ENCODE peak calls at places on chromosomes 5 and 9, in eight cellular contexts. R is KBM-7; Q is CD4-positive, alpha-beta T cell; F is NCI-H460; K is ELR; D is activated T-cell treated with anti-CD3 and anti-CD28 coated beads, Interleukin-2, amount 50 U/mL, for 72 hours; N is brain microvascular endothelial cell; T is SW 1271. C is an unnamed sample.

GRCh38 chr5:103259705-103260355 is 1.3 kb downstream of the MACIR start:
- DNase-seq in Q (no peak), F (peak; percentile 31), N (peak; percentile 35), K (peak; percentile 61), D (no peak), T (peak; percentile 70), R (peak; percentile 64), C (peak; percentile 41)

GRCh38 chr5:1202026-1202797 is 817 bp downstream of the SLC6A19 start:
- DNase-seq in Q (no peak), D (no peak), N (no peak), R (no peak), T (no peak), F (no peak), K (no peak), C (no peak)

GRCh38 chr9:78130004-78130403 is 98.4 kb upstream of the GNAQ start:
- DNase-seq in Q (no peak), R (peak; percentile 32), T (peak; percentile 48), N (peak; percentile 26), D (no peak), F (peak; percentile 18), K (peak; percentile 36), C (peak; percentile 46)

GRCh38 chr5:36691993-36692392 is 85.6 kb downstream of the SLC1A3 start:
- DNase-seq in N (no peak), T (no peak), K (no peak), D (no peak), Q (no peak), F (no peak), R (no peak), C (no peak)

GRCh38 chr5:43773032-43773830 is 170.3 kb downstream of the NNT start:
- DNase-seq in F (peak; percentile 11), Q (no peak), R (no peak), K (peak; percentile 55), D (no peak), N (peak; percentile 40), T (peak; percentile 77), C (peak; percentile 88)

GRCh38 chr9:132240860-132241482 is 79.1 kb downstream of the NTNG2 start:
- DNase-seq in F (peak; percentile 95), Q (peak; percentile 99), N (peak; percentile 88), D (peak; percentile 100), K (peak; percentile 83), R (peak; percentile 94), T (peak; percentile 96), C (peak; percentile 79)

GRCh38 chr9:137755261-137755927 is 122.2 kb upstream of the CACNA1B start:
- DNase-seq in R (no peak), K (no peak), D (no peak), Q (no peak), F (no peak), T (no peak), N (no peak), C (no peak)

GRCh38 chr5:74934949-74935751 is 69.0 kb upstream of the FAM169A start:
- DNase-seq in F (no peak), N (peak; percentile 29), T (peak; percentile 18), D (peak; percentile 30), Q (no peak), K (peak; percentile 66), R (peak; percentile 43), C (no peak)

GRCh38 chr5:133400831-133401351 is 211.4 kb downstream of the FSTL4 start:
- DNase-seq in K (no peak), T (no peak), N (no peak), R (no peak), F (no peak), D (no peak), Q (no peak), C (no peak)

GRCh38 chr5:16557477-16557876 is 59.3 kb downstream of the RETREG1 start:
- DNase-seq in T (no peak), R (no peak), Q (no peak), K (no peak), F (no peak), N (no peak), D (no peak), C (no peak)

GRCh38 chr5:169201597-169201996 is 99.3 kb downstream of the SLIT3 start:
- DNase-seq in D (no peak), T (no peak), Q (no peak), K (no peak), N (no peak), R (peak; percentile 9), F (no peak), C (peak; percentile 23)

GRCh38 chr9:23493219-23493618 is 332.8 kb downstream of the ELAVL2 start:
- DNase-seq in D (no peak), R (no peak), N (no peak), T (no peak), Q (no peak), K (no peak), F (no peak), C (no peak)

GRCh38 chr5:55220433-55221185 is 6.5 kb downstream of the MCIDAS start:
- DNase-seq in F (no peak), T (no peak), K (peak; percentile 27), Q (no peak), N (no peak), R (no peak), D (peak; percentile 15), C (no peak)

C was measured in A172.